ENCODE peak calls at places on chromosomes 16 and 17, in seven cellular contexts. Y is cardiac fibroblast; Z is astrocyte of the spinal cord; D is CD8-positive, alpha-beta memory T cell; S is nucleus accumbens; X is HT1080; T is stimulated activated CD8-positive, alpha-beta memory T cell treated with anti-CD3 and anti-CD28 coated beads, Interleukin-4, amount 100 ng/mL, for 1 hour. E is an unnamed sample.

GRCh38 chr17:39836117-39836516 is 28.0 kb downstream of the IKZF3 start:
- DNase-seq in D (no peak), Z (no peak), S (no peak), T (no peak), X (no peak), Y (no peak), E (no peak)

GRCh38 chr16:31386157-31386984 is 6.8 kb upstream of the ITGAD start:
- DNase-seq in D (peak; percentile 29), S (no peak), Y (peak; percentile 83), Z (no peak), X (peak; percentile 32), T (no peak), E (peak; percentile 82)

GRCh38 chr16:49706620-49707355 is 149.1 kb downstream of the ZNF423 start:
- DNase-seq in X (no peak), Z (no peak), S (no peak), D (no peak), Y (no peak), T (no peak), E (no peak)

GRCh38 chr17:77288115-77288619 is 147.4 kb downstream of the SEC14L1 start:
- DNase-seq in D (no peak), S (no peak), X (no peak), Y (no peak), T (no peak), Z (no peak), E (no peak)

GRCh38 chr17:64448665-64449512 is at the start of gene MILR1:
- DNase-seq in T (no peak), Y (peak; percentile 96), S (no peak), X (peak; percentile 88), D (no peak), Z (peak; percentile 31), E (peak; percentile 95)

GRCh38 chr16:70778901-70779309 is 22.1 kb downstream of the VAC14 start:
- DNase-seq in X (peak; percentile 82), Z (peak; percentile 89), Y (peak; percentile 92), S (no peak), T (no peak), D (no peak), E (peak; percentile 91)

GRCh38 chr16:1019234-1019933 is 37.8 kb downstream of the SOX8 start:
- DNase-seq in T (no peak), S (peak; percentile 25), Y (peak; percentile 64), D (no peak), X (no peak), Z (peak; percentile 29), E (peak; percentile 3)

GRCh38 chr17:80025140-80025539 is 10.5 kb downstream of the TBC1D16 start:
- DNase-seq in Z (no peak), X (no peak), S (no peak), D (no peak), T (no peak), Y (no peak), E (no peak)

GRCh38 chr16:4329354-4329775 is 13.5 kb downstream of the GLIS2 start:
- DNase-seq in X (no peak), Z (no peak), S (no peak), D (no peak), T (no peak), Y (no peak), E (no peak)

GRCh38 chr17:12627776-12628491 is 37.8 kb upstream of the MYOCD start:
- DNase-seq in T (no peak), X (no peak), Z (peak; percentile 70), D (no peak), Y (peak; percentile 82), S (no peak), E (peak; percentile 61)